ENCODE peak calls at places on chromosomes 12 and 14, in ten cellular contexts. X is hypothalamus; B is stimulated activated CD8-positive, alpha-beta memory T cell treated with anti-CD3 and anti-CD28 coated beads, Interleukin-4, amount 100 ng/mL, for 24 hours; K is MM.1S; F is stimulated activated CD4-positive, alpha-beta T cell treated with anti-CD3 and anti-CD28 coated beads, Interleukin-2, amount 100 ng/mL, for 48 hours; R is activated T-cell treated with anti-CD3 and anti-CD28 coated beads for 4 hours; G is brain microvascular endothelial cell; E is mucosa of gallbladder; O is mammary epithelial cell; M is ACHN. Y is an unnamed sample.

GRCh38 chr12:2319747-2320146 is 267.0 kb downstream of the CACNA1C start:
- DNase-seq in X (no peak), B (no peak), K (no peak), F (no peak), R (no peak), G (no peak), E (no peak), O (no peak), M (peak), Y (no peak)

GRCh38 chr14:90846511-90846910 is 30.3 kb upstream of the TTC7B start:
- DNase-seq in X (no peak), B (no peak), K (no peak), F (no peak), R (no peak), G (peak), E (no peak), O (peak), M (no peak), Y (no peak)

GRCh38 chr12:26648584-26648983 is 184.4 kb downstream of the ITPR2 start:
- DNase-seq in X (no peak), B (no peak), K (no peak), F (no peak), R (no peak), G (peak), E (no peak), O (peak), M (peak), Y (no peak)

GRCh38 chr14:100525615-100526014 is 61.6 kb downstream of the BEGAIN start:
- DNase-seq in X (no peak), B (no peak), K (no peak), F (no peak), R (no peak), G (no peak), E (no peak), O (no peak), M (no peak), Y (no peak)

GRCh38 chr14:65412189-65412846 is at the start of gene FUT8:
- DNase-seq in X (peak), B (peak), K (peak), F (peak), R (peak), G (peak), E (peak), O (peak), M (peak), Y (peak)

GRCh38 chr12:55707841-55708694 is at the start of gene ITGA7:
- DNase-seq in X (peak), B (peak), K (peak), F (peak), R (peak), G (no peak), E (peak), O (no peak), M (peak), Y (peak)

GRCh38 chr14:55721353-55721752 is 141.3 kb downstream of the KTN1 start:
- DNase-seq in X (no peak), B (no peak), K (no peak), F (no peak), R (no peak), G (peak), E (no peak), O (peak), M (peak), Y (no peak)

GRCh38 chr14:30069536-30069935 is 141.9 kb upstream of the PRKD1 start:
- DNase-seq in X (no peak), B (no peak), K (no peak), F (no peak), R (no peak), G (no peak), E (no peak), O (no peak), M (no peak), Y (no peak)

GRCh38 chr14:99260652-99261551 is 11.1 kb downstream of the BCL11B start:
- DNase-seq in X (no peak), B (no peak), K (no peak), F (no peak), R (no peak), G (no peak), E (no peak), O (no peak), M (no peak), Y (no peak)

GRCh38 chr14:63249112-63249511 is 44.9 kb downstream of the RHOJ start:
- DNase-seq in X (no peak), B (no peak), K (no peak), F (no peak), R (no peak), G (no peak), E (no peak), O (no peak), M (no peak), Y (no peak)

GRCh38 chr14:24051789-24052655 is at the start of gene CARMIL3:
- DNase-seq in X (peak), B (peak), K (peak), F (peak), R (peak), G (no peak), E (peak), O (peak), M (peak), Y (peak)

GRCh38 chr14:70660967-70661871 is 19.5 kb downstream of the TTC9 start:
- DNase-seq in X (no peak), B (no peak), K (no peak), F (no peak), R (peak), G (no peak), E (peak), O (no peak), M (no peak), Y (no peak)

GRCh38 chr12:26512213-26512612 is 316.8 kb downstream of the SSPN start:
- DNase-seq in X (no peak), B (no peak), K (no peak), F (no peak), R (no peak), G (no peak), E (no peak), O (no peak), M (no peak), Y (no peak)

GRCh38 chr14:68216957-68217356 is 397.4 kb downstream of the RAD51B start:
- DNase-seq in X (no peak), B (no peak), K (no peak), F (no peak), R (no peak), G (no peak), E (no peak), O (no peak), M (no peak), Y (no peak)

GRCh38 chr14:104826197-104826857 is 25.4 kb downstream of the ZBTB42 start:
- DNase-seq in X (peak), B (peak), K (peak), F (peak), R (peak), G (peak), E (peak), O (peak), M (peak), Y (peak)

GRCh38 chr12:48986720-48987291 is 8.7 kb downstream of the WNT1 start:
- DNase-seq in X (no peak), B (no peak), K (no peak), F (no peak), R (no peak), G (no peak), E (no peak), O (no peak), M (no peak), Y (no peak)

GRCh38 chr14:68789002-68789797 is 3.7 kb downstream of the ZFP36L1 start:
- DNase-seq in X (peak), B (peak), K (no peak), F (peak), R (peak), G (peak), E (peak), O (peak), M (peak), Y (peak)

GRCh38 chr14:75299064-75299463 is 20.4 kb downstream of the FOS start:
- DNase-seq in X (no peak), B (no peak), K (no peak), F (no peak), R (no peak), G (no peak), E (peak), O (peak), M (no peak), Y (no peak)

GRCh38 chr12:124720019-124720686 is 143.5 kb downstream of the SCARB1 start:
- DNase-seq in X (no peak), B (no peak), K (no peak), F (no peak), R (no peak), G (no peak), E (no peak), O (peak), M (peak), Y (no peak)

GRCh38 chr12:1528791-1529190 is 65.6 kb downstream of the FBXL14 start:
- DNase-seq in X (no peak), B (no peak), K (no peak), F (no peak), R (no peak), G (no peak), E (no peak), O (no peak), M (no peak), Y (no peak)

GRCh38 chr14:31582286-31582691 is 21.1 kb downstream of the NUBPL start:
- DNase-seq in X (peak), B (no peak), K (no peak), F (no peak), R (no peak), G (no peak), E (peak), O (no peak), M (no peak), Y (no peak)

Y was measured in RPMI8226.